ENCODE peak calls at places on chromosome 19, in nine cellular contexts. P is pancreas, T is astrocyte, F is thoracic aorta, S is GM12865, L is heart left ventricle, J is omental fat pad, Y is astrocyte of the spinal cord, C is Peyer's patch. N is an unnamed sample.

GRCh38 chr19:40273469-40274360 is 11.4 kb downstream of the AKT2 start:
- DNase-seq in S (no peak), Y (no peak), F (no peak), T (no peak), L (no peak), C (no peak), P (no peak), J (no peak), N (no peak)

GRCh38 chr19:42113641-42114348 is 18.5 kb downstream of the POU2F2 start:
- DNase-seq in Y (peak), P (peak), T (peak), C (peak), J (no peak), L (no peak), S (peak), F (no peak), N (peak)

GRCh38 chr19:47066376-47067214 is 18.2 kb upstream of the TMEM160 start:
- DNase-seq in L (no peak), S (no peak), Y (no peak), F (no peak), T (no peak), J (no peak), C (no peak), P (no peak), N (no peak)

GRCh38 chr19:482186-483041 is 13.9 kb upstream of the MADCAM1 start:
- DNase-seq in S (no peak), J (no peak), C (no peak), L (no peak), F (no peak), T (no peak), P (no peak), Y (no peak), N (no peak)

GRCh38 chr19:30363073-30363472 is 9.1 kb upstream of the ZNF536 start:
- DNase-seq in P (no peak), J (no peak), F (no peak), C (no peak), L (no peak), S (no peak), T (no peak), Y (no peak), N (no peak)

GRCh38 chr19:48745208-48745995 is 1.3 kb downstream of the IZUMO1 start:
- DNase-seq in J (no peak), C (peak), S (peak), F (no peak), Y (peak), L (peak), T (peak), P (peak), N (peak)

GRCh38 chr19:50312967-50313811 is 16.0 kb downstream of the KCNC3 start:
- DNase-seq in C (no peak), S (no peak), L (no peak), Y (no peak), J (no peak), P (no peak), T (no peak), F (no peak), N (no peak)

GRCh38 chr19:13053761-13054604 is 48.7 kb downstream of the LYL1 start:
- DNase-seq in C (peak), S (no peak), T (peak), L (peak), Y (peak), J (peak), P (peak), F (no peak), N (peak)

GRCh38 chr19:9644472-9644871 is 23.4 kb upstream of the ZNF561 start:
- DNase-seq in T (no peak), S (no peak), P (no peak), Y (no peak), L (no peak), C (no peak), J (no peak), F (no peak), N (no peak)

GRCh38 chr19:20660473-20660872 is 898 bp downstream of the ZNF626 start:
- DNase-seq in J (no peak), C (no peak), T (no peak), S (no peak), Y (no peak), L (no peak), F (no peak), P (no peak), N (no peak)

GRCh38 chr19:29662604-29663404 is 2.5 kb upstream of the PLEKHF1 start:
- DNase-seq in P (peak), S (no peak), F (peak), T (peak), C (peak), L (peak), J (peak), Y (peak), N (no peak)

DNA sequence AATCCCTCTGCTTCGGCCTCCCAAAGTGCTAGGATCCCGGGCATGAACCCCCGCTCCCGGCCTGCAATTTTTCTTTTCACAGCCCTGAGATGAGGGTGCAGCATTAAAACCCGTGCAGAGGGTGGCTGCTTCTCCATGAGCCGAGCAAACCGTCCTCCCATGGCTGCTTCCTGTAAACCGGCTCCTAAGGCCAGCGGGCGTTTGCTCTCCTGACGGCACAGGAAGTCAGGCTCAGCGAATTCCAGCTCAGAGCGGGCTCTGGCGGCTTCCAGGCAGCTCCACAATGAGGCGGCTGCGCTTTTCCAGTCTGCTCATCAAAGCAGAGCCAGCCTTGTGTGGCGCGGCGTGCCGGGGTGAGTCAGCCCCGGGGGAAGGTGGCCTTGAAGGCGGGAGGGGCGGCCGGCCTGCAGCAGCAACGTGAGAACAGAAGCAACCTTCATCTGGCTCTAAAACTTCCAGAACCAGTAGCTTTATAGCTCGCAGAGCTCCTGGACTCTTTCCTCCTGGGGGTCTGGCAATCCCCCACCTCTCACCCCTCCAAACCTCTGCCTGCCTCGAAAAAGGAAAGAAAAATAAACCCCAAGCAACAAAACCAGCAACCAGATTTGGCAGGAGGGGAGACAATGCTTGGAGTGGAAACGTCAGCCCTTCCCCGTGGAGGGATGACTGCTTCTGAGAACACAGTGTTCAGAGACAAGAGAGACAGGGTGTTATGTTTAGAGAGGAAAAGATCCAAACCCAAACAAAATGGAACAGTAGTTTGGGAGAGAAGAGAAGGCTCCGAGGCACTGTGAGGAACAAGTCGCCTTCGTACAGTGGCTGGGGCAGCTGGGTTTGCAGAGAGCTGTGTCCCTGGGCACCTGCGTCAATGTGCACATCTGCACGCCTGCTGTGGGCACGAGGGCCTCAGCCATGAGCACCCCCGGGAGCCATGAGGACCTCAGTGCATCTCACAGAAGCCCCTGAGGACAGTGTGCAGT is 67.8 kb downstream of the GADD45B start:
- DNase-seq in C (peak), F (peak), J (peak), L (peak), S (peak), Y (peak), P (peak), T (peak), N (peak)
- TF ChIP-seq CTCF in C (no peak), F (peak), J (no peak), L (peak), S (no peak), Y (peak), P (no peak), T (no peak), N (no peak)

DNA sequence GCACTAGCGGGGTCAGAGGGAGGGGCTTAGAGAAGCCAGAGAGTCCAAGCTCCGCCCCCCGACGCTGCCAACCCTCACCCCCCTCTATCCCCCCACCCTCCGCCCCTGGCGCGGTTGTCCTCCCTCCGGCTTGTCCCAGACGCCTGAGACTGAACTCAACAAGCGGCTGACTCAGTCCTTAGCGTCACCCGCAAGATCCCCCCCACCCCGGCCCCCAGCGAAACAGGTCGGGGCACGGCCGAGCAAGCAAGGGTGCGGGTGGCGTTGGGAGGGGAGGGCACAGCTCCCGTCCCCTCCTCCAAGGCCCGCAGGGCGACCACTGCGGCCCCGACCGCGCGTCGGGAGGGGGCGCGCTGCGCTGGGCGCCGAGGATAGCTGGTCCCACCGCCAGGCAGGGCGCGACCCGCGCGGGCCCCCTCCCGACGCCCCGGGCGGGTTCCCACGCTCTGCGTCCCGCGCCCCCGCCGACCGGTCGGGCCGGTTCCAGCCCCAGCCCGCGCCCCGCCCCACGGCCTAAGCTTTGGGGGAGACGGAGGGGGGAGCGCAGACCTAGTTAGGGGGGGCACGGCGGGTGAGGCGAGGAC is 5.3 kb downstream of the NOTCH3 start:
- DNase-seq in F (peak), L (peak), C (no peak), S (no peak), Y (peak), P (peak), T (peak), J (no peak), N (peak)
- TF ChIP-seq CTCF in F (no peak), L (no peak), C (no peak), S (no peak), Y (peak), P (no peak), T (no peak), J (no peak), N (no peak)

GRCh38 chr19:8455018-8455417 is 10.2 kb downstream of the HNRNPM start:
- DNase-seq in S (no peak), P (no peak), T (no peak), L (no peak), C (no peak), J (no peak), Y (no peak), F (no peak), N (no peak)

GRCh38 chr19:8457802-8458201 is 13.0 kb downstream of the HNRNPM start:
- DNase-seq in P (no peak), S (no peak), Y (no peak), C (no peak), J (no peak), F (no peak), T (no peak), L (no peak), N (no peak)

GRCh38 chr19:8454218-8454617 is 9.4 kb downstream of the HNRNPM start:
- DNase-seq in S (no peak), L (no peak), Y (no peak), C (no peak), F (no peak), T (no peak), J (no peak), P (no peak), N (no peak)

GRCh38 chr19:8457209-8457608 is 12.4 kb downstream of the HNRNPM start:
- DNase-seq in Y (no peak), F (no peak), C (no peak), S (no peak), P (no peak), L (no peak), J (no peak), T (no peak), N (no peak)

DNA sequence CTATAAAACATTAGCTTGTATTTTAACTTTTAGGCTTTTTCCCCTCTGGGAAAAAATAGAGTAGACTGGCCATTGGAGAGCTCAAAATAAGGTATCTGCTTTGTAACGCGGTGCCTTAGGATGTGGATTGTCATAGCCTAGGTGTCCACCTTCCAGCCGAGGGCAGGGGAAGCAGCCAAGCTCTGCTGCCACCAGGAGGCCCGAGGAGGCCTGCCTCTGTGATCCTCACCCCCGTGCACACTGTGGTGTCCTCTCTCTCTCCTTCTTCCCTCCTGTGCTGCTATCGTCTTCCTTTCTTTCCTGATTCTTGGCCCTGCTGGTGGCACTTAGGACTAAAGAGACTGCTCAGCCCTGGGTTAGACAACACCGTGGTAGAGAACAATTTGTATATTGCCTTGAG is 11.3 kb downstream of the HNRNPM start:
- DNase-seq in J (no peak), F (no peak), S (no peak), C (no peak), P (no peak), L (no peak), Y (no peak), T (no peak), N (no peak)
- TF ChIP-seq CTCF in J (no peak), F (no peak), S (no peak), C (no peak), P (no peak), L (peak), Y (peak), T (no peak), N (no peak)

DNA sequence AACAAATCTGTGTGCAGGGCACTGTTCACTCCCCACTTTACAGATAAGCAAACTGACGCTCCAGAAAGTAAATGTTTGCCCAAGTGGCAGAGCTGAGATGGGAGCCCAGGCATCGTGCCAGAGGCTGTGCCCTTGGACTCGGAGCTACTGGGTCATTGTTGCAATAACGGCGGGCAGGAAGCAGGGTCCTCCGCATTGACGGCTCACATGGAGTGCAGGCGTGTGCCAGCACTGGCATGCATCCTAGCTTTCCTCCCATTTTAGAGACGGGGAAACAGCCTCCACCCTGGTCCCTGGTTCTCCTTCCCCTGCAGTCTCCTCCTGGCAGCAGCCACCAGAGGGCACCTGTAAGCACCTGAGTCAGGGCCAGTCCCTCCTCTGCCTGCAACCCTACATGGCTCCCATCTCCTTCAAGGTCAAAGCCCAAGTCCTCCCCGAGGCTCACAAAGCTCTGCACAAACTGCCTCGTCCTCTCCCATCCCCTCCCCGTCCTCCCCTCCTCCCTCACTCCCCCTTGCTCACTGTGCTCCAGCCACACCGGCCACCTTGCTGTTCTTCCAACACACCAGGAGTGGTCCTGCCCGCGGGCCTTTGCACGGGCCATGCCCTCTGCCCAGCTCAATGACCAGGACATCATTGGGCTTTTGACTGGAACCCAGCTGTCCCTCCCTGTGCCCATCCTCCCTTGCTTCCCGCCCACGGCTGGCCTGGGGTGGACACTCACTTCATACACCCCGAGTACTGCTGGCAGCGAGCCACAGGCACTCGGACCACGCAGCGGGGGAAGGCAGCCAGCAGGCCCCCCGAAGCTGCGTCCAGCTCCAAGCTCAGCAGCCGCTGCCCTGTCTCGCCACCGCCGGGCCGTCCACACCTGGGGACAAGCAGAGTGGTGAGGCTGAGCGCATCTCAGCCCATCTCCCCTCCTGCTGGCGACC is 7.7 kb upstream of the LRG1 start:
- DNase-seq in C (no peak), S (no peak), P (peak), T (no peak), L (no peak), Y (no peak), J (no peak), F (no peak), N (peak)
- TF ChIP-seq CTCF in C (no peak), S (peak), P (peak), T (peak), L (no peak), Y (peak), J (no peak), F (no peak), N (peak)

GRCh38 chr19:44007473-44007872 is 4.7 kb downstream of the ZNF230 start:
- DNase-seq in Y (no peak), P (no peak), L (no peak), C (no peak), S (no peak), F (no peak), T (no peak), J (no peak), N (no peak)

GRCh38 chr19:44002212-44002565 is 568 bp upstream of the ZNF230 start:
- DNase-seq in F (no peak), P (no peak), T (peak), L (no peak), C (no peak), J (no peak), S (no peak), Y (no peak), N (no peak)

GRCh38 chr19:44005968-44006367 is 3.2 kb downstream of the ZNF230 start:
- DNase-seq in T (no peak), C (no peak), Y (no peak), S (no peak), F (no peak), L (no peak), J (no peak), P (no peak), N (no peak)

GRCh38 chr19:44002566-44003460 is at the start of gene ZNF230:
- DNase-seq in L (peak), Y (peak), P (peak), J (peak), C (peak), F (peak), T (peak), S (peak), N (peak)

DNA sequence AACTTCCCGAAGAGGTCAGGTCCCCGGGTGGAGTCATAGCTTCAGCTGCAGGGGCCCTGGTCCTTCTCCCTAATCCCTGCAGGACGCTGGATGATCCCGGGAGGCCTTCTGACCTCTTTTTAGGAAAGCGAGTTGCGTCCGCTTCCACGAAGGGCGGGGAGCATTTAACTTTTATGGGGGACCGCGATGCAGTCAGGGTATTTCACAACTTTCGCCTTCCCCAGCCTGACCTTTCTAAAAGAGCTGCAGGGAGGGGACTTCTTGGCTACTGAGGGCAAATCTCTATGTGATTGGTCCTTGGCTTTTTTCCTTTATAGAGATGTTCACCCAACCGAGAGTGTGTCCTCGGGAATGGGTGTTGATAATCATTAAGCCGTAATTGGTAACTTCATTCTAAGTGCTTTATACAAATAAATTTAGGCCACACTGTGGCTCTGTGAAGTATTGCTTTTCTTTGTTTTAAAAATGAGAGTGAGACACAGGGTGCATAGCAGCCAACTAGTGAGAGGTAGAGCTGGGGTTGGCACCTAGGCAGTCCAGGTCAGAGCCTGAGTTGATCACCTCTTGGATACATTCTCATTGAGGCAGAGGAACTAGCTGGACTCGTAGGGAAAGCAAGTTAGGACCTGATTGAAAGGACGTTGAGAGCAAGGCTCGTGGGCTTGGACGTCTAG is 841 bp downstream of the ZNF230 start:
- DNase-seq in P (no peak), T (no peak), S (peak), J (no peak), C (no peak), Y (peak), F (no peak), L (no peak), N (peak)
- TF ChIP-seq CTCF in P (no peak), T (no peak), S (no peak), J (no peak), C (no peak), Y (no peak), F (no peak), L (no peak), N (no peak)

GRCh38 chr19:11984986-11985385 is 20.1 kb downstream of the ZNF763 start:
- DNase-seq in P (no peak), S (peak), F (no peak), C (no peak), Y (no peak), J (no peak), T (no peak), L (no peak), N (no peak)

GRCh38 chr19:11987405-11988231 is 22.8 kb downstream of the ZNF763 start:
- DNase-seq in P (peak), C (peak), F (peak), L (peak), S (peak), Y (peak), J (peak), T (peak), N (peak)

GRCh38 chr19:11986754-11987153 is 21.9 kb downstream of the ZNF763 start:
- DNase-seq in J (no peak), F (no peak), P (no peak), S (no peak), C (no peak), Y (no peak), T (no peak), L (no peak), N (no peak)

GRCh38 chr19:11989112-11989456 is 24.2 kb downstream of the ZNF763 start:
- DNase-seq in C (no peak), J (no peak), Y (no peak), F (no peak), P (no peak), T (no peak), L (no peak), S (no peak), N (no peak)
- TF ChIP-seq CTCF in C (no peak), J (no peak), Y (no peak), F (no peak), P (no peak), T (no peak), L (no peak), S (no peak), N (no peak)

N was measured in Calu3.